ENCODE peak calls at places on chromosomes 13 and 19, in five cellular contexts. B is adrenal gland; Y is A549; X is naive thymus-derived CD4-positive, alpha-beta T cell; Q is lower lobe of right lung. I is an unnamed sample.

GRCh38 chr13:112711528-112712265 is 21.9 kb downstream of the ATP11A start:
- DNase-seq in X (no peak), Q (peak; percentile 84), B (peak; percentile 89), Y (peak; percentile 80), I (peak; percentile 75)

GRCh38 chr13:20160346-20161274 is at the start of gene GJA3:
- DNase-seq in Y (peak; percentile 29), B (no peak), Q (no peak), X (peak; percentile 47), I (peak; percentile 53)

GRCh38 chr19:16447015-16447384 is 24.8 kb downstream of the EPS15L1 start:
- DNase-seq in B (peak; percentile 83), Q (peak; percentile 86), X (no peak), Y (no peak), I (no peak)

GRCh38 chr19:58586131-58586765 is 13.1 kb upstream of the MZF1 start:
- DNase-seq in X (no peak), B (peak; percentile 33), Y (no peak), Q (no peak), I (no peak)

GRCh38 chr13:79973533-79973963 is 367.4 kb downstream of the SPRY2 start:
- DNase-seq in Q (no peak), B (peak; percentile 18), Y (peak; percentile 27), X (no peak), I (peak; percentile 44)

GRCh38 chr19:10501971-10502523 is 1.1 kb downstream of the KEAP1 start:
- DNase-seq in X (no peak), Q (peak; percentile 92), Y (peak; percentile 80), B (peak; percentile 80), I (peak; percentile 68)

GRCh38 chr13:75550159-75550567 is 572 bp downstream of the UCHL3 start:
- DNase-seq in X (no peak), Y (peak; percentile 23), Q (no peak), B (peak; percentile 64), I (peak; percentile 49)

GRCh38 chr19:1651548-1652394 is 644 bp downstream of the TCF3 start:
- DNase-seq in Q (peak; percentile 66), B (no peak), Y (no peak), X (peak; percentile 52), I (no peak)

GRCh38 chr19:11480927-11481776 is at the start of gene ELAVL3:
- DNase-seq in X (no peak), Y (no peak), B (no peak), Q (no peak), I (no peak)

GRCh38 chr19:42683917-42684513 is 56.3 kb downstream of the PSG3 start:
- DNase-seq in X (no peak), Y (peak; percentile 63), Q (no peak), B (no peak), I (no peak)

GRCh38 chr19:2532252-2533071 is 56.5 kb downstream of the GADD45B start:
- DNase-seq in B (no peak), X (no peak), Q (no peak), Y (peak; percentile 91), I (no peak)

GRCh38 chr13:83503424-83503823 is 378.9 kb downstream of the SLITRK1 start:
- DNase-seq in Q (no peak), Y (no peak), B (no peak), X (no peak), I (no peak)

GRCh38 chr13:111267784-111268183 is 52.7 kb upstream of the TEX29 start:
- DNase-seq in B (no peak), X (no peak), Q (no peak), Y (no peak), I (peak; percentile 15)

GRCh38 chr19:11223208-11223607 is 16.2 kb upstream of the ANGPTL8 start:
- DNase-seq in Y (peak; percentile 31), Q (no peak), B (no peak), X (no peak), I (no peak)

GRCh38 chr19:3463039-3463958 is 17.0 kb downstream of the SMIM24 start:
- DNase-seq in Q (no peak), B (no peak), Y (no peak), X (no peak), I (no peak)

GRCh38 chr19:4889034-4889825 is 13.5 kb downstream of the ARRDC5 start:
- DNase-seq in Y (no peak), Q (no peak), B (no peak), X (no peak), I (no peak)

GRCh38 chr19:29704562-29705558 is 10.2 kb downstream of the C19orf12 start:
- DNase-seq in Q (no peak), Y (no peak), B (no peak), X (no peak), I (no peak)

GRCh38 chr19:51246153-51246552 is 4.7 kb upstream of the SIGLECL1 start:
- DNase-seq in X (no peak), Y (no peak), Q (no peak), B (peak; percentile 24), I (no peak)

GRCh38 chr13:105278797-105279425 is 1256.6 kb downstream of the EFNB2 start:
- DNase-seq in X (no peak), Q (no peak), B (no peak), Y (no peak), I (peak; percentile 3)

GRCh38 chr19:43752287-43752875 is 2.4 kb downstream of the SMG9 start:
- DNase-seq in Y (no peak), X (no peak), Q (no peak), B (no peak), I (no peak)

GRCh38 chr19:6242677-6243076 is 37.1 kb downstream of the MLLT1 start:
- DNase-seq in Y (no peak), Q (peak; percentile 29), X (no peak), B (no peak), I (no peak)

GRCh38 chr13:29573190-29573589 is 22.3 kb downstream of the SLC7A1 start:
- DNase-seq in Q (no peak), B (peak; percentile 24), Y (no peak), X (no peak), I (peak; percentile 88)

GRCh38 chr19:33227870-33228599 is 2.4 kb upstream of the SLC7A10 start:
- DNase-seq in Q (no peak), X (no peak), B (no peak), Y (no peak), I (no peak)

GRCh38 chr19:2952953-2953481 is 8.2 kb upstream of the ZNF77 start:
- DNase-seq in B (no peak), X (no peak), Q (peak; percentile 71), Y (no peak), I (no peak)

GRCh38 chr19:20422616-20423205 is 142.9 kb downstream of the ZNF737 start:
- DNase-seq in X (no peak), B (no peak), Q (no peak), Y (no peak), I (no peak)

GRCh38 chr19:9808855-9809646 is 9.8 kb downstream of the FBXL12 start:
- DNase-seq in X (peak; percentile 73), Y (no peak), Q (no peak), B (no peak), I (no peak)

GRCh38 chr19:44925114-44925891 is 10.9 kb downstream of the APOC1 start:
- DNase-seq in X (no peak), Y (no peak), Q (peak; percentile 83), B (peak; percentile 98), I (peak; percentile 95)

GRCh38 chr13:71613347-71613746 is 253.7 kb downstream of the DACH1 start:
- DNase-seq in X (no peak), Y (no peak), Q (no peak), B (no peak), I (no peak)

GRCh38 chr19:46080561-46080960 is 39.8 kb upstream of the IGFL4 start:
- DNase-seq in X (no peak), B (no peak), Q (no peak), Y (peak; percentile 65), I (peak; percentile 81)

GRCh38 chr13:103803349-103803748 is 737.1 kb upstream of the SLC10A2 start:
- DNase-seq in Q (no peak), Y (no peak), X (no peak), B (no peak), I (peak; percentile 43)

DNA sequence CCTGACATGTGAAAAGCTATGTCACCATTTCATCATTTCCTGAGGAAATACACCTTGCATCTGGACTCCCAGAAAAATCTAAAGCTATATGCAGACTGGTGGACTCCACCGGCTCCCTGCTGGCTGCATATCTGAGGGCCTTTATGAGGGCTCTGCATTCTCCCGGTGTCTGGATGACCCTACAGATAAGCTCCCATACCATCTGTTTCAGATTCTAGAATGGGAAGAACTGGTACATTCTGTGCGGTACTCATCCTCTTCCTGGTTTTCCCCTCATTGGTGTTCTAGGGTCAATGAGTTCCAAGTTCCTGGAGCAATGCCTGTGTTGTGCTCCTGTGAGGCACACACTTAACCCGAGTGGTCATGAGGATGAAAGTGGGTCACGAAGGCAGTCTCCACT is 60.4 kb downstream of the COL4A1 start:
- DNase-seq in Y (no peak), Q (no peak), B (no peak), X (no peak), I (no peak)
- H3K4me1 ChIP-seq in Y (peaks cover 12% of the 10 kb centered on the region), Q (peaks cover 50% of the 10 kb centered on the region), B (no peaks in the 10 kb centered on the region), X (no peaks in the 10 kb centered on the region), I (peaks cover 24% of the 10 kb centered on the region)

DNA sequence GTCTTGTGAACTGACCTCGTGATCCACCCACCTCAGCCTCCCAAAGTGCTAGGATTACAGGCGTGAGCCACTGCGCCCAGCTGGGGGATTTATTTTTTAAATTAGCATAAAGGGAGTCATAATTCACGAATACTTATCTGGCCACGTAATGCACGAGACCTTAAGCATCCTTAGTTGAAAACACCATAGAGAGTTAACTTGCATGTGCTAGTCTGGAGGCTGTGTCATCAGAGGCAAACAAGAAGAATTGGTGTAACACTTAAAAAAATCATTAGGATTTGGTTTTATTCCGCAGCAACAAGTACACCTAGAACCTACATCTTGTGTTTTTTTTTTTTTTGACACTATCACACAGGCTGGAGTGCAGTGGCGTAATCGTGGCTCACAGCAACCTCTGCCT is 19.1 kb downstream of the KLF5 start:
- DNase-seq in Q (no peak), B (no peak), X (no peak), Y (no peak), I (no peak)
- H3K4me1 ChIP-seq in Q (no peaks in the 10 kb centered on the region), B (no peaks in the 10 kb centered on the region), X (no peaks in the 10 kb centered on the region), Y (peaks cover 32% of the 10 kb centered on the region), I (peaks cover 3% of the 10 kb centered on the region)

GRCh38 chr13:97295279-97296182 is 73.4 kb downstream of the MBNL2 start:
- DNase-seq in Y (peak; percentile 63), X (no peak), Q (no peak), B (no peak), I (no peak)
- H3K4me1 ChIP-seq in Y (peaks cover 64% of the 10 kb centered on the region), X (no peaks in the 10 kb centered on the region), Q (peaks cover 41% of the 10 kb centered on the region), B (peaks cover 12% of the 10 kb centered on the region), I (peaks cover 6% of the 10 kb centered on the region)

GRCh38 chr19:38057954-38058690 is 151.1 kb downstream of the SIPA1L3 start:
- DNase-seq in B (no peak), X (no peak), Q (peak; percentile 83), Y (peak; percentile 60), I (peak; percentile 71)

GRCh38 chr19:38055655-38056521 is 148.9 kb downstream of the SIPA1L3 start:
- DNase-seq in Y (no peak), B (no peak), Q (no peak), X (no peak), I (peak; percentile 62)

GRCh38 chr19:38055040-38055439 is 148.0 kb downstream of the SIPA1L3 start:
- DNase-seq in Y (no peak), X (no peak), Q (no peak), B (no peak), I (peak; percentile 91)

GRCh38 chr19:38059897-38060296 is 152.9 kb downstream of the SIPA1L3 start:
- DNase-seq in Y (no peak), X (peak; percentile 29), B (no peak), Q (no peak), I (no peak)

DNA sequence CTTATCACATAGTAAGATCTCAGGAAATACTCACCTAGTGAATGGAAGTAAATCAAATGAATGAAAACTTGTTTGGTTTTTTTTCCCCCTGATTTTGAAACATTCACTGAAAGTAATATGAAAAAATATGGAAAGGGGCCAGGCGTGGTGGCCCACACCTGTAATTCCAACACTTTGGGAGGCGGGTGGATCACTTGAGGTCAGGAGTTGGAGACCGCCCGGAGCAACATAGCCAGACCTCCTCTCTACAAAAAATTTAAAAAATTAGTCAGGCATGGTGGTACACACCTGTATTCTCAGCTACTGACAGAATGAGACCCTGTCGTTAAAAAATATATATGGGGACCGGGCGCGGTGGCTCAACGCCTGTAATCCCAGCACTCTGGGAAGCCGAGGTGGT is 149.6 kb downstream of the SIPA1L3 start:
- DNase-seq in X (no peak), Y (no peak), B (no peak), Q (no peak), I (no peak)
- H3K4me1 ChIP-seq in X (peaks cover 9% of the 10 kb centered on the region), Y (peaks cover 30% of the 10 kb centered on the region), B (no peaks in the 10 kb centered on the region), Q (peaks cover 27% of the 10 kb centered on the region), I (peaks cover 39% of the 10 kb centered on the region)